ENCODE peak calls at places on chromosome 6, in four cellular contexts. G is GM12878, Q is HepG2, F is K562. W is an unnamed sample.

GRCh38 chr6:116616757-116617093 is 446 bp downstream of the RSPH4A start:
- DNase-seq in G (no peak), Q (no peak), F (peak; percentile 26), W (peak; percentile 28)

GRCh38 chr6:46979206-46979605 is 57.5 kb upstream of the ADGRF5 start:
- DNase-seq in G (no peak), Q (no peak), F (no peak), W (no peak)

GRCh38 chr6:157272866-157273755 is 50.2 kb downstream of the TMEM242 start:
- DNase-seq in G (no peak), Q (peak; percentile 48), F (peak; percentile 54), W (peak; percentile 37)

GRCh38 chr6:21149460-21149859 is 444.1 kb upstream of the SOX4 start:
- DNase-seq in G (no peak), Q (no peak), F (no peak), W (no peak)

GRCh38 chr6:52574709-52575489 is 2.0 kb downstream of the TRAM2 start:
- DNase-seq in G (peak; percentile 36), Q (no peak), F (peak; percentile 69), W (no peak)

GRCh38 chr6:154258064-154258757 is 98.4 kb downstream of the IPCEF1 start:
- DNase-seq in G (no peak), Q (no peak), F (no peak), W (no peak)

GRCh38 chr6:156658596-156659316 is 118.4 kb upstream of the ARID1B start:
- DNase-seq in G (no peak), Q (no peak), F (no peak), W (no peak)

GRCh38 chr6:90687751-90688380 is 101.0 kb upstream of the MAP3K7 start:
- DNase-seq in G (no peak), Q (no peak), F (no peak), W (no peak)

GRCh38 chr6:30194797-30195690 is 18.2 kb downstream of the TRIM26 start:
- DNase-seq in G (no peak), Q (no peak), F (no peak), W (no peak)

GRCh38 chr6:14549319-14549770 is 431.8 kb downstream of the CD83 start:
- DNase-seq in G (no peak), Q (no peak), F (no peak), W (no peak)

GRCh38 chr6:31901415-31901952 is 402 bp downstream of the ZBTB12 start:
- DNase-seq in G (no peak), Q (no peak), F (peak; percentile 85), W (peak; percentile 36)

GRCh38 chr6:99905209-99906106 is 88.6 kb downstream of the MCHR2 start:
- DNase-seq in G (no peak), Q (peak; percentile 46), F (peak; percentile 32), W (no peak)

GRCh38 chr6:90460067-90460466 is 126.8 kb downstream of the MAP3K7 start:
- DNase-seq in G (no peak), Q (no peak), F (no peak), W (no peak)

GRCh38 chr6:40661726-40662125 is 74.6 kb upstream of the LRFN2 start:
- DNase-seq in G (no peak), Q (no peak), F (no peak), W (no peak)

GRCh38 chr6:20302702-20303251 is 90.5 kb upstream of the MBOAT1 start:
- DNase-seq in G (no peak), Q (no peak), F (peak; percentile 81), W (no peak)

GRCh38 chr6:1657116-1657776 is 47.5 kb downstream of the FOXC1 start:
- DNase-seq in G (no peak), Q (no peak), F (no peak), W (no peak)

GRCh38 chr6:23045280-23045679 is 475.9 kb downstream of the HDGFL1 start:
- DNase-seq in G (no peak), Q (no peak), F (no peak), W (no peak)

GRCh38 chr6:170124836-170125235 is 166.0 kb downstream of the DLL1 start:
- DNase-seq in G (no peak), Q (no peak), F (no peak), W (no peak)

GRCh38 chr6:167497387-167498056 is 172.6 kb downstream of the TTLL2 start:
- DNase-seq in G (no peak), Q (peak; percentile 73), F (no peak), W (no peak)

GRCh38 chr6:71621918-71622519 is 264.3 kb upstream of the RIMS1 start:
- DNase-seq in G (no peak), Q (peak; percentile 2), F (no peak), W (no peak)

GRCh38 chr6:166852484-166852975 is 103.8 kb downstream of the RNASET2 start:
- DNase-seq in G (no peak), Q (no peak), F (no peak), W (no peak)

GRCh38 chr6:16683524-16684194 is 77.6 kb downstream of the ATXN1 start:
- DNase-seq in G (no peak), Q (peak; percentile 79), F (no peak), W (no peak)

GRCh38 chr6:160974304-160974771 is 17.2 kb upstream of the MAP3K4 start:
- DNase-seq in G (no peak), Q (no peak), F (peak; percentile 49), W (no peak)

GRCh38 chr6:27026361-27026760 is 221.1 kb upstream of the PRSS16 start:
- DNase-seq in G (no peak), Q (no peak), F (no peak), W (no peak)

GRCh38 chr6:27025351-27025750 is 222.2 kb upstream of the PRSS16 start:
- DNase-seq in G (no peak), Q (no peak), F (no peak), W (no peak)

GRCh38 chr6:27031302-27031701 is 216.2 kb upstream of the PRSS16 start:
- DNase-seq in G (no peak), Q (no peak), F (no peak), W (no peak)
- TF ChIP-seq SP1 in G (no peak), Q (no peak), F (no peak), W (no peak)

GRCh38 chr6:104688283-104688969 is 171.3 kb downstream of the HACE1 start:
- DNase-seq in G (no peak), Q (no peak), F (no peak), W (no peak)
- TF ChIP-seq ESRRA in G (no peak), Q (no peak), F (no peak), W (no peak)

DNA sequence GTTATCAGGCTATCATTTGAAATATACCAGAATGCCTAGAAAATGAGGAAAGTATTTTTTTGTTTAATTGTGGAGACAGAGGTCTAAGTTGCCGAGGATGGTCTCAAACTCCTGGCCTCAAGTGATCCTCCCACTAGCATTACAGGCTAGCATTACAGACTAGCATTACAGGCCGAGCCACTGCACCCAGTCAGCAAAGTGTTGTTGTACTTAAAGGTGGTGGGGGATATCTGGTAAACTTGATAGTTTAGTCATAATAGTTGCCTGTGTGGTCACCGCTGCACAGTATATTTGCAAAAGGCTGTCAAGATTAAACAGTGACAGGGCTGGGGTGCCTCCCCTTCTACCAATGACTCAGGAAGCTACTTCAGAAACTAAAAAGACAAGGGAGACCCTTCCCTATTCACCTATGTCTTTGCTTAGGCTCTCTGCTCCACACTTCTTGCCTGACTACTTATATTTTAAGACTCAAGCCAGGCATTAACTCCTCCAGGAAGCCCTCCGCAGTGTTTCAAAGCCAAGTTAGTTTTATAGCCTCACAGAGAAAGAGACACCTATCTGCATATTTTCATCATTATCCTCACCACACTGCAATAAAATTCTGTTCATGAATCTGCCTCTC is 3.1 kb upstream of the AKIRIN2 start:
- DNase-seq in G (peak; percentile 83), Q (peak; percentile 76), F (peak; percentile 74), W (no peak)
- TF ChIP-seq CREB1 in G (peak; percentile 83), Q (peak; percentile 5), F (no peak), W (no peak)

DNA sequence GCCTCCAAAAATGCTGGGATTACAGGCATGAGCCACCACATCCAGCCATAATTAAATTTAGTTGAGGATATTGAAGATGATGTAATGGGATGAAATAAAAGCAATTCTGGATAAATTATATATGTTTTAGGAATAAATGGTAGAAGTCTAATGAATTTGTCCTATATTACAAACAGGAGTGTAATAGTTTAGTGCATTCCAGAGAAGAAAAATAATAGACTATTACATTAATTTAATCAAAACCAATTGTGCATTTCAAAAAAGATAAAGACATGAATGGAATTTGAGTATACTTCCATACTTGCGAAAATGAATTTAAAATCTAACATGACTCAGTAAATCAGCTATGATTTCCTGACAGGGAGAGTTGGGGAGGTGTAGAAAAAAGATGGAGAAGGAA is 67.3 kb downstream of the AIG1 start:
- DNase-seq in G (no peak), Q (no peak), F (no peak), W (no peak)
- TF ChIP-seq SP1 in G (no peak), Q (no peak), F (no peak), W (no peak)

DNA sequence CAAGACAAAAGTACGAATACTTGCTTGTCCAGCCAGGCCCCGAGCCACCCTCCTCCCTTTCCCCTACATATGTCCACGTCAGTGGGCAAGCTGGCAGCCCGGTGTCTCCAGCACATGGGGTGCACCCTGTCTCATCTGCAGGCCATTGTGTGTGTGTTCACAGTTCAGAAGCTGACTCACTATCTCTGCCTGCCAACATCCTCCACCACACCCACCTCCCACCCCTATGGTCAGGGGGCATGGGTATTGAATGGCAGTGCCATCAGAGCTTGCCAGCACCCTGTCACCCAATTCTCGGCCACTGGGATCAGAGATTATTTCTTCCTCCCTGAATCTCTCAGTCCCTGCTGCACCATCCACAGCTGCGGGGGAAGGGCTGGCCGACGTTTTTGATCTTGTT is 195.7 kb downstream of the FARS2 start:
- DNase-seq in G (no peak), Q (no peak), F (no peak), W (no peak)
- TF ChIP-seq ESRRA in G (no peak), Q (no peak), F (no peak), W (no peak)

DNA sequence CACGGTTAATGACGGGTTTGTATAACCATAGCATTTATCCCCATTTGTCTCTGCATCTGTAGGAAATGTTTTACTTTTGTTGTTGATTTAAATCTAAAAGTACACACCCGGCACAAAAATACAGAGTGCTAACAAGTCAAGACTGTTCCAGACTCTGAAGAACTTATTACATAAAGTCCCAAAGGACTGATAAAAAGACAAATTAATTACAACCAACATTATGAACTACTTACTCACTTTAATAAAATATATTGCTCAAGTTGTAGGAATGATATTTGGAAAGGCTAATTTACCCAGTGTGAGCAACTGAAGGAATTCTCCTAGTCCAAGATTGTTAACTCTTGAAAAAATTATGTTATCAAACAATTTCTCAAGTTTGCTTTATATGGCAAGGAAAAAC is 115.6 kb downstream of the KIF13A start:
- DNase-seq in G (no peak), Q (no peak), F (no peak), W (no peak)
- TF ChIP-seq CREB1 in G (no peak), Q (no peak), F (no peak), W (no peak)

GRCh38 chr6:13494137-13494536 is 6.7 kb upstream of the GFOD1 start:
- DNase-seq in G (no peak), Q (no peak), F (no peak), W (no peak)
- TF ChIP-seq SP1 in G (no peak), Q (no peak), F (no peak), W (no peak)